ENCODE peak calls at places on chromosomes 11 and 22, in five cellular contexts. L is kidney tubule cell; Q is left colon; X is fibroblast of the aortic adventitia; J is stimulated activated CD4-positive, alpha-beta T cell treated with anti-CD3 and anti-CD28 coated beads, Interleukin-1b, Interleukin-23, amount 100 ng/mL, for 24 hours. E is an unnamed sample.

GRCh38 chr11:44817207-44817944 is 90.6 kb downstream of the TSPAN18 start:
- DNase-seq in X (peak), Q (no peak), J (no peak), L (peak), E (no peak)

GRCh38 chr11:95477981-95478380 is 247.0 kb upstream of the SESN3 start:
- DNase-seq in J (no peak), Q (no peak), X (no peak), L (no peak), E (no peak)

GRCh38 chr11:12756101-12756500 is 81.9 kb downstream of the TEAD1 start:
- DNase-seq in J (no peak), X (no peak), L (no peak), Q (no peak), E (no peak)

GRCh38 chr11:118933486-118933885 is 7.8 kb upstream of the BCL9L start:
- DNase-seq in L (no peak), X (peak), J (no peak), Q (no peak), E (no peak)

GRCh38 chr11:130146797-130147196 is 12.8 kb upstream of the ST14 start:
- DNase-seq in Q (peak), J (no peak), L (peak), X (no peak), E (no peak)

GRCh38 chr22:39239561-39240423 is 5.0 kb downstream of the PDGFB start:
- DNase-seq in X (no peak), L (peak), J (no peak), Q (peak), E (no peak)

GRCh38 chr22:26656896-26657851 is at the start of gene MIAT:
- DNase-seq in L (no peak), Q (no peak), J (peak), X (no peak), E (no peak)

GRCh38 chr11:70540196-70540595 is 141.9 kb downstream of the CTTN start:
- DNase-seq in X (no peak), L (no peak), Q (no peak), J (no peak), E (no peak)

GRCh38 chr22:23204125-23204488 is 23.8 kb downstream of the BCR start:
- DNase-seq in J (no peak), L (no peak), Q (no peak), X (no peak), E (no peak)

GRCh38 chr11:56848105-56848809 is 99.8 kb upstream of the OR9G4 start:
- DNase-seq in Q (no peak), X (no peak), J (no peak), L (peak), E (no peak)

GRCh38 chr11:30172872-30173271 is 57.9 kb upstream of the FSHB start:
- DNase-seq in X (no peak), Q (no peak), L (no peak), J (no peak), E (no peak)

GRCh38 chr11:11069741-11070550 is 212.1 kb upstream of the ZBED5 start:
- DNase-seq in X (no peak), Q (no peak), L (no peak), J (no peak), E (no peak)

GRCh38 chr11:121699801-121700200 is 247.0 kb upstream of the SORL1-AS1 start:
- DNase-seq in L (no peak), X (no peak), Q (no peak), J (no peak), E (no peak)

GRCh38 chr11:125268611-125269010 is 104.1 kb downstream of the PKNOX2 start:
- DNase-seq in Q (no peak), X (no peak), J (no peak), L (no peak), E (no peak)

GRCh38 chr11:66333220-66333877 is 2.9 kb downstream of the RIN1 start:
- DNase-seq in X (no peak), J (no peak), Q (no peak), L (no peak), E (no peak)

GRCh38 chr11:32852142-32852541 is 22.4 kb downstream of the PRRG4 start:
- DNase-seq in X (peak), L (no peak), J (no peak), Q (peak), E (no peak)

GRCh38 chr11:108871152-108871551 is 206.3 kb downstream of the DDX10 start:
- DNase-seq in J (no peak), L (peak), Q (no peak), X (peak), E (no peak)

GRCh38 chr11:36455658-36456111 is 54.4 kb downstream of the TRAF6 start:
- DNase-seq in X (peak), Q (peak), J (no peak), L (peak), E (peak)

GRCh38 chr22:50715250-50715649 is 22.8 kb upstream of the ACR start:
- DNase-seq in Q (no peak), J (no peak), L (no peak), X (no peak), E (no peak)

GRCh38 chr22:20503816-20504215 is 3.6 kb upstream of the MED15 start:
- DNase-seq in Q (peak), L (peak), X (no peak), J (no peak), E (no peak)

GRCh38 chr11:18527512-18527911 is 770 bp upstream of the TSG101 start:
- DNase-seq in L (peak), X (peak), J (no peak), Q (no peak), E (no peak)

GRCh38 chr11:12731841-12732336 is 57.7 kb downstream of the TEAD1 start:
- DNase-seq in Q (no peak), L (peak), J (no peak), X (peak), E (no peak)

GRCh38 chr11:112163875-112164521 is at the start of gene IL18:
- DNase-seq in L (peak), J (no peak), Q (peak), X (no peak), E (no peak)

GRCh38 chr11:116421529-116422185 is 351.1 kb downstream of the BUD13 start:
- DNase-seq in L (no peak), X (no peak), Q (no peak), J (no peak), E (no peak)

GRCh38 chr22:47207387-47207786 is 444.9 kb downstream of the TBC1D22A start:
- DNase-seq in J (no peak), L (no peak), Q (no peak), X (no peak), E (no peak)

GRCh38 chr11:1042626-1043562 is 6.4 kb upstream of the MUC6 start:
- DNase-seq in J (no peak), Q (no peak), X (no peak), L (no peak), E (no peak)

GRCh38 chr22:30439226-30439625 is 13.7 kb downstream of the MTFP1 start:
- DNase-seq in L (no peak), X (no peak), J (no peak), Q (no peak), E (no peak)

GRCh38 chr11:95456704-95457491 is 225.9 kb upstream of the SESN3 start:
- DNase-seq in Q (no peak), J (no peak), L (peak), X (peak), E (no peak)

GRCh38 chr11:133800666-133801065 is 44.6 kb downstream of the SPATA19 start:
- DNase-seq in L (no peak), X (no peak), Q (no peak), J (no peak), E (no peak)

E was measured in esophagus squamous epithelium.